ENCODE peak calls at places on chromosome 2, in five cellular contexts. F, X, M, E and T are unnamed samples.

GRCh38 chr2:98541906-98542305 is 66.4 kb downstream of the COA5 start:
- DNase-seq in E (no peak), F (no peak), M (peak), X (no peak), T (no peak)

GRCh38 chr2:127174176-127174575 is 45.9 kb downstream of the CYP27C1 start:
- DNase-seq in M (no peak), F (peak), X (peak), E (no peak), T (peak)

GRCh38 chr2:141439524-141439923 is 691.3 kb downstream of the LRP1B start:
- DNase-seq in F (no peak), M (no peak), E (no peak), X (no peak), T (no peak)

GRCh38 chr2:203809991-203810510 is 57.5 kb upstream of the CTLA4 start:
- DNase-seq in E (no peak), M (peak), F (no peak), X (no peak), T (no peak)

GRCh38 chr2:70472256-70472905 is 81.2 kb downstream of the TGFA start:
- DNase-seq in M (no peak), E (no peak), X (no peak), F (peak), T (no peak)

GRCh38 chr2:129722306-129723020 is 257.0 kb upstream of the RAB6C start:
- DNase-seq in X (no peak), F (no peak), M (no peak), E (no peak), T (no peak)

GRCh38 chr2:127275356-127275755 is 18.6 kb downstream of the ERCC3 start:
- DNase-seq in E (no peak), F (no peak), M (no peak), X (no peak), T (no peak)

GRCh38 chr2:168180483-168180882 is 66.9 kb downstream of the STK39 start:
- DNase-seq in E (no peak), F (no peak), X (no peak), M (peak), T (no peak)

GRCh38 chr2:155250800-155251199 is 552.3 kb downstream of the KCNJ3 start:
- DNase-seq in F (no peak), M (no peak), X (no peak), E (no peak), T (peak)

GRCh38 chr2:216302981-216303676 is 69.2 kb downstream of the MARCHF4 start:
- DNase-seq in F (no peak), M (no peak), X (no peak), E (no peak), T (no peak)

DNA sequence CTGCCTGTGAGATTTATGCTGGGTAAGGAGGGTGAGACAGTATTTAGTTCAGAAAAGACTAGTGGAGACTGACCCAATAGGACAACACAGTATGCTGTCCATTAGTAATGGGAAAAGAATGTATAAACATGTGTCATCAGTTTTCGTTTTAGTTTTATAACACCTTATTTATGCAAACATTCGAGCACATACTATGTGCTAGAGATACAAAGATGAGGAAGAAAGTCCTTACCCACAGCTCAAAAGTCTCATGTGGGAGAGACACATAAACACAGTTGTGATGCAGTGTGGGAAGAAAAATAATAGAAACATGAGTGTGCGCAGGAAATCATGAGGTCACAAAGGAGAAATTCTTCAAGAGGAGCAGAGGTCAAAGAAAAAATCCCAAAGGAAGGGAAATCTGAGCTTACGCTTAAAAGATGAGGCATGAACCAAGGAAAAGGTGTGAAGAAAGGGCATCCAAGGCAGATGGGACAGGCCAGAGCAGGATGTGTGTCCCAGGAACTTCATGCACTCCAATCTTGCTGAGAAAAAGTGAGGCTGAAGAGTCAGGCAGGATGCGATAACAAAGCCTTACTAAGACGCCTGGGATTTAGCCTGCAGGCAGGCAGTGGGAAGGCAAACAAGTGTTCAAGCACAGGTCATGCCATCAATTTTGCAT is 8.1 kb downstream of the METTL21A start:
- DNase-seq in F (peak), E (no peak), M (no peak), X (no peak), T (peak)
- TF ChIP-seq CTCF in F (no peak), E (no peak), M (no peak), X (no peak), T (no peak)

GRCh38 chr2:83782122-83782521 is 677.0 kb downstream of the SUCLG1 start:
- DNase-seq in M (no peak), F (no peak), X (no peak), E (no peak), T (peak)
- TF ChIP-seq CTCF in M (no peak), F (no peak), X (no peak), E (no peak), T (no peak)

GRCh38 chr2:229713371-229714079 is 830 bp downstream of the DNER start:
- DNase-seq in F (peak), X (no peak), E (no peak), M (no peak), T (peak)
- TF ChIP-seq CTCF in F (no peak), X (no peak), E (no peak), M (no peak), T (no peak)

GRCh38 chr2:71934595-71935263 is 212.9 kb downstream of the CYP26B1 start:
- DNase-seq in X (no peak), M (peak), E (no peak), F (peak), T (peak)

GRCh38 chr2:71932780-71933466 is 214.7 kb downstream of the CYP26B1 start:
- DNase-seq in E (no peak), F (no peak), X (no peak), M (peak), T (no peak)

GRCh38 chr2:71932027-71932779 is 215.5 kb downstream of the CYP26B1 start:
- DNase-seq in F (no peak), X (no peak), M (peak), E (peak), T (no peak)

GRCh38 chr2:71934320-71934593 is 213.4 kb downstream of the CYP26B1 start:
- DNase-seq in M (peak), F (no peak), E (no peak), X (no peak), T (no peak)

DNA sequence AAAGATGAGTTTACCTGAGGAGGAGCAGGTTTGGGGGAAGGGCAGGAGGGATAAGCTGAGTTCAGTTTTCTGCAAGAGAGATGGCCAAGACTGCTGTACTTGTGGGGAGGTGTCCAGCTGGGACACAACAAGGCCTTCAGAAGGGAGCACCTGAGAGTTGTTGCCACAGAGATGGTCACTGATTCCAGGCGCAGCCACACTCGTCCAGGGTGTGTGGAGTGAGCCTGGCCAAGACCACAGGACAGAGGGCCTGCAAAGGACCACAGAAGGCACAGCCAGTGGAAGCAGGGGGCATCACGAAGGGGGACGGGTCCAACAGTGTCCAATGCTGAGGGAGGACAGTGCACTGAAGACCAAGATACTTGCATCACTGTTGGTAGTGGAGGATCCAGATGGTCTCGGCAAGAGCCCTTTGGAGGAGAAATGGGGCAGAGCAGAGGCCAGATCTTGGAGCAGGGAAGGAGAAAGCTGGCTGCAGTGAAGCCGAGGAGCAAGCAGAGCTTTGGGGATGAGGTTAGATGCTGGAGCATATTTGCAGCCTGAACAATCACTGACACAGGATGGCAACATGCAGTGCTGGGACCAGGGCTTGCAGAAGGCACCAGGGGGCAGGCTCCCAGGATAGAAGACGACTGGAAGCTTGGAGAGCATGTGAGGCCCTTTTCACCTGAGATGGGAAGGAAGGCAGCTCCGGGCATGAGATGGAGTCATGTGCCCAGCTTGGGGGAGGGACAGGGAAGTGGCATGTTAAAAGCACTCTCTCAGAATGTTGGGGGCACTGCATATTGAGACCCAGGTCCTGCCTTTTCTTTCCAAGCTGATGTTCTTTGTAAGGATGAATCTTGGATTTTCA is 214.0 kb downstream of the CYP26B1 start:
- DNase-seq in M (peak), F (peak), E (no peak), X (no peak), T (peak)
- TF ChIP-seq CTCF in M (no peak), F (peak), E (no peak), X (no peak), T (no peak)

GRCh38 chr2:217823626-217824025 is 179.2 kb downstream of the TNS1 start:
- DNase-seq in F (no peak), X (no peak), E (no peak), M (no peak), T (no peak)

GRCh38 chr2:217821536-217822147 is 181.2 kb downstream of the TNS1 start:
- DNase-seq in F (no peak), M (no peak), E (no peak), X (no peak), T (no peak)

GRCh38 chr2:217824223-217824622 is 178.6 kb downstream of the TNS1 start:
- DNase-seq in M (no peak), X (no peak), F (no peak), E (no peak), T (no peak)

GRCh38 chr2:217820904-217821303 is 181.9 kb downstream of the TNS1 start:
- DNase-seq in M (no peak), F (no peak), E (no peak), X (no peak), T (no peak)

DNA sequence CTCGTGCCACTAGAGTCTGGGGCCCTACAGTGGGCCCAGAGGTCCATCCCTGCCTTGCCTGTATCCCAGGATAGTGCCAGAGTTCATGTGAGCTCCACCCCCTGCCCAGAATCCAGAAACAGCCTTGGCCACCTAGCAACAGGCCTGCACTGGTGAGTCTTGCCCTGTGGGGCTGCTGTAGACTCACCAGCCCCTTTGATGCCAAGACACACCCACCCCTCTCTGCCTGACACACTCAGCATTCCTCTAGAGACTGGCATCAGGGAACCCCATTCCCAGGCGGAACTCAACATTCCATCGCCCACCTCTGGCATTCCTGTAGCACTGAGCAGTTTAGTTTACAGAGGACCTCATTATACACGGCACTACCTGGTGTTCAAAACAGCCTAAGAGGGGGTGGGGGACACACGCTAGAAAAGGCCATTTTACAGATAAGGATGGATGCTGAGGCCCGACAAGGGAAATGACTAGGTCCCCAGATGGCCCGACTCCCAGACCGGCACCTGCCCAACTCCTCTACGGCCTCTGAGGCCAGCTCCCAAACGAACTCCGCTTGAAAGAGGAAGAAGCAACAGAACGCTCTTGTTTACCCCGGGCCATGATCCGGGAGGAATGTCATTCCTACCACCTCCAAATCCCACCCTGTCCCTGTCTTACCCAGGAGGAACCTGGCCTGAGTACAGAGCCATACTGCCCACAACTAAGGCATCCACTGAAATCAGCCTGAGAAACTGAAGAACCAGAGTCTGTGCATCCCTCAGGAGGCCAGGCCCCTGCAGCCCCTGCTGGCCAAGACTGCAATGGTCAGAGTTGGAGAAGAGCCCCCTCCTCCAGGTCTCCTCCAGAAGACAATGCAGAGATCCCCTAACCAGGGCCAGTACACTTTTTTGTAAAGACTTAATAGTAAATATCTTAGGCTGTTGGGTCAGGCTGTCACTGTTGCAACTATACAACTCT is 180.2 kb downstream of the TNS1 start:
- DNase-seq in M (no peak), E (no peak), F (no peak), X (no peak), T (peak)
- TF ChIP-seq CTCF in M (no peak), E (no peak), F (no peak), X (no peak), T (no peak)